ENCODE peak calls at places on chromosomes 1 and 21, in five cellular contexts. One of them, this sample, is unnamed.

GRCh38 chr1:200131551-200132125 is 104.1 kb downstream of the NR5A2 start:
- DNase-seq in body of pancreas: no peak
- DNase-seq in HS-5: peak; percentile 6
- DNase-seq in IMR-90: peak; percentile 36
- DNase-seq in A172: peak; percentile 71
- DNase-seq in this sample: no peak

GRCh38 chr1:228543396-228543795 is 56.2 kb downstream of the RNF187 start:
- DNase-seq in body of pancreas: no peak
- DNase-seq in HS-5: no peak
- DNase-seq in IMR-90: no peak
- DNase-seq in A172: no peak
- DNase-seq in this sample: no peak

GRCh38 chr1:97202981-97203380 is 481.4 kb downstream of the PTBP2 start:
- DNase-seq in body of pancreas: no peak
- DNase-seq in HS-5: no peak
- DNase-seq in IMR-90: no peak
- DNase-seq in A172: no peak
- DNase-seq in this sample: no peak

GRCh38 chr1:224607220-224608148 is 8.6 kb upstream of the CNIH3 start:
- DNase-seq in body of pancreas: no peak
- DNase-seq in HS-5: no peak
- DNase-seq in IMR-90: no peak
- DNase-seq in A172: no peak
- DNase-seq in this sample: no peak

GRCh38 chr1:100277866-100278265 is 11.8 kb downstream of the RTCA start:
- DNase-seq in body of pancreas: no peak
- DNase-seq in HS-5: no peak
- DNase-seq in IMR-90: no peak
- DNase-seq in A172: no peak
- DNase-seq in this sample: no peak

GRCh38 chr1:192266645-192267044 is 50.1 kb upstream of the RGS21 start:
- DNase-seq in body of pancreas: no peak
- DNase-seq in HS-5: no peak
- DNase-seq in IMR-90: no peak
- DNase-seq in A172: no peak
- DNase-seq in this sample: no peak

GRCh38 chr1:43243299-43243698 is 26.5 kb upstream of the TMEM125 start:
- DNase-seq in body of pancreas: no peak
- DNase-seq in HS-5: no peak
- DNase-seq in IMR-90: no peak
- DNase-seq in A172: no peak
- DNase-seq in this sample: no peak

GRCh38 chr1:55212349-55213028 is 2.7 kb downstream of the USP24 start:
- DNase-seq in body of pancreas: no peak
- DNase-seq in HS-5: no peak
- DNase-seq in IMR-90: no peak
- DNase-seq in A172: no peak
- DNase-seq in this sample: no peak

GRCh38 chr1:231684333-231685244 is 58.0 kb downstream of the DISC1 start:
- DNase-seq in body of pancreas: no peak
- DNase-seq in HS-5: no peak
- DNase-seq in IMR-90: peak; percentile 22
- DNase-seq in A172: peak; percentile 63
- DNase-seq in this sample: no peak

GRCh38 chr1:56263908-56264307 is 315.5 kb downstream of the PLPP3 start:
- DNase-seq in body of pancreas: no peak
- DNase-seq in HS-5: no peak
- DNase-seq in IMR-90: no peak
- DNase-seq in A172: no peak
- DNase-seq in this sample: no peak

GRCh38 chr1:191498318-191498717 is 659.9 kb upstream of the RGS18 start:
- DNase-seq in body of pancreas: no peak
- DNase-seq in HS-5: peak; percentile 42
- DNase-seq in IMR-90: peak; percentile 30
- DNase-seq in A172: peak; percentile 63
- DNase-seq in this sample: peak; percentile 59

GRCh38 chr1:53409233-53409632 is 50.0 kb upstream of the DMRTB1 start:
- DNase-seq in body of pancreas: no peak
- DNase-seq in HS-5: no peak
- DNase-seq in IMR-90: no peak
- DNase-seq in A172: no peak
- DNase-seq in this sample: no peak

GRCh38 chr21:26715116-26715515 is 130.1 kb downstream of the ADAMTS1 start:
- DNase-seq in body of pancreas: no peak
- DNase-seq in HS-5: no peak
- DNase-seq in IMR-90: no peak
- DNase-seq in A172: no peak
- DNase-seq in this sample: no peak